ENCODE peak calls at places on chromosomes 7 and 10, in six cellular contexts. One of them, this sample, is unnamed.

GRCh38 chr7:74479961-74480829 is 26.5 kb downstream of the GTF2IRD1 start:
- DNase-seq in activated CD8-positive, alpha-beta memory T cell treated with anti-CD3 and anti-CD28 coated beads, Interleukin-2, amount 10 ng/mL, durations not matched to agents 7 days and 5 days: no peak
- DNase-seq in RWPE1: peak
- DNase-seq in T-helper 2 cell: no peak
- DNase-seq in SJSA1: no peak
- DNase-seq in nucleus accumbens: peak
- DNase-seq in this sample: no peak

GRCh38 chr7:44077681-44078091 is 4.6 kb downstream of the POLM start:
- DNase-seq in activated CD8-positive, alpha-beta memory T cell treated with anti-CD3 and anti-CD28 coated beads, Interleukin-2, amount 10 ng/mL, durations not matched to agents 7 days and 5 days: no peak
- DNase-seq in T-helper 2 cell: no peak
- DNase-seq in RWPE1: no peak
- DNase-seq in nucleus accumbens: no peak
- DNase-seq in SJSA1: no peak
- DNase-seq in this sample: no peak

GRCh38 chr7:156984209-156984891 is 26.1 kb downstream of the MNX1 start:
- DNase-seq in T-helper 2 cell: no peak
- DNase-seq in SJSA1: no peak
- DNase-seq in nucleus accumbens: no peak
- DNase-seq in RWPE1: no peak
- DNase-seq in activated CD8-positive, alpha-beta memory T cell treated with anti-CD3 and anti-CD28 coated beads, Interleukin-2, amount 10 ng/mL, durations not matched to agents 7 days and 5 days: no peak
- DNase-seq in this sample: no peak

GRCh38 chr7:21948364-21948763 is 2.7 kb upstream of the CDCA7L start:
- DNase-seq in SJSA1: no peak
- DNase-seq in nucleus accumbens: no peak
- DNase-seq in RWPE1: no peak
- DNase-seq in T-helper 2 cell: no peak
- DNase-seq in activated CD8-positive, alpha-beta memory T cell treated with anti-CD3 and anti-CD28 coated beads, Interleukin-2, amount 10 ng/mL, durations not matched to agents 7 days and 5 days: no peak
- DNase-seq in this sample: no peak

GRCh38 chr7:43553999-43554398 is 28.9 kb upstream of the STK17A start:
- DNase-seq in activated CD8-positive, alpha-beta memory T cell treated with anti-CD3 and anti-CD28 coated beads, Interleukin-2, amount 10 ng/mL, durations not matched to agents 7 days and 5 days: no peak
- DNase-seq in SJSA1: no peak
- DNase-seq in nucleus accumbens: no peak
- DNase-seq in RWPE1: peak
- DNase-seq in T-helper 2 cell: no peak
- DNase-seq in this sample: no peak

GRCh38 chr7:151796091-151796870 is 80.6 kb downstream of the PRKAG2 start:
- DNase-seq in T-helper 2 cell: no peak
- DNase-seq in activated CD8-positive, alpha-beta memory T cell treated with anti-CD3 and anti-CD28 coated beads, Interleukin-2, amount 10 ng/mL, durations not matched to agents 7 days and 5 days: no peak
- DNase-seq in nucleus accumbens: no peak
- DNase-seq in SJSA1: peak
- DNase-seq in RWPE1: peak
- DNase-seq in this sample: peak

GRCh38 chr10:100607439-100607838 is 71.7 kb downstream of the HIF1AN start:
- DNase-seq in RWPE1: no peak
- DNase-seq in activated CD8-positive, alpha-beta memory T cell treated with anti-CD3 and anti-CD28 coated beads, Interleukin-2, amount 10 ng/mL, durations not matched to agents 7 days and 5 days: peak
- DNase-seq in nucleus accumbens: no peak
- DNase-seq in T-helper 2 cell: no peak
- DNase-seq in SJSA1: no peak
- DNase-seq in this sample: no peak

GRCh38 chr7:152108359-152108758 is 82.9 kb downstream of the GALNT11 start:
- DNase-seq in nucleus accumbens: no peak
- DNase-seq in T-helper 2 cell: no peak
- DNase-seq in RWPE1: peak
- DNase-seq in activated CD8-positive, alpha-beta memory T cell treated with anti-CD3 and anti-CD28 coated beads, Interleukin-2, amount 10 ng/mL, durations not matched to agents 7 days and 5 days: no peak
- DNase-seq in SJSA1: no peak
- DNase-seq in this sample: no peak

GRCh38 chr7:133934262-133934973 is 192.7 kb upstream of the LRGUK start:
- DNase-seq in activated CD8-positive, alpha-beta memory T cell treated with anti-CD3 and anti-CD28 coated beads, Interleukin-2, amount 10 ng/mL, durations not matched to agents 7 days and 5 days: no peak
- DNase-seq in SJSA1: no peak
- DNase-seq in T-helper 2 cell: no peak
- DNase-seq in RWPE1: no peak
- DNase-seq in nucleus accumbens: no peak
- DNase-seq in this sample: no peak

GRCh38 chr7:1693419-1693990 is 23.4 kb downstream of the ELFN1 start:
- DNase-seq in nucleus accumbens: peak
- DNase-seq in T-helper 2 cell: no peak
- DNase-seq in activated CD8-positive, alpha-beta memory T cell treated with anti-CD3 and anti-CD28 coated beads, Interleukin-2, amount 10 ng/mL, durations not matched to agents 7 days and 5 days: peak
- DNase-seq in RWPE1: no peak
- DNase-seq in SJSA1: peak
- DNase-seq in this sample: no peak

GRCh38 chr10:89283174-89283987 is 18.5 kb upstream of the IFIT2 start:
- DNase-seq in activated CD8-positive, alpha-beta memory T cell treated with anti-CD3 and anti-CD28 coated beads, Interleukin-2, amount 10 ng/mL, durations not matched to agents 7 days and 5 days: no peak
- DNase-seq in RWPE1: no peak
- DNase-seq in SJSA1: no peak
- DNase-seq in T-helper 2 cell: no peak
- DNase-seq in nucleus accumbens: no peak
- DNase-seq in this sample: no peak

GRCh38 chr10:63431962-63432797 is 33.6 kb downstream of the JMJD1C start:
- DNase-seq in T-helper 2 cell: no peak
- DNase-seq in nucleus accumbens: no peak
- DNase-seq in activated CD8-positive, alpha-beta memory T cell treated with anti-CD3 and anti-CD28 coated beads, Interleukin-2, amount 10 ng/mL, durations not matched to agents 7 days and 5 days: no peak
- DNase-seq in SJSA1: no peak
- DNase-seq in RWPE1: peak
- DNase-seq in this sample: no peak

GRCh38 chr7:74269757-74270277 is 15.6 kb upstream of the RFC2 start:
- DNase-seq in RWPE1: peak
- DNase-seq in SJSA1: peak
- DNase-seq in nucleus accumbens: peak
- DNase-seq in activated CD8-positive, alpha-beta memory T cell treated with anti-CD3 and anti-CD28 coated beads, Interleukin-2, amount 10 ng/mL, durations not matched to agents 7 days and 5 days: peak
- DNase-seq in T-helper 2 cell: peak
- DNase-seq in this sample: peak

GRCh38 chr7:40726559-40726958 is 591.8 kb downstream of the SUGCT start:
- DNase-seq in nucleus accumbens: no peak
- DNase-seq in SJSA1: no peak
- DNase-seq in RWPE1: no peak
- DNase-seq in T-helper 2 cell: no peak
- DNase-seq in activated CD8-positive, alpha-beta memory T cell treated with anti-CD3 and anti-CD28 coated beads, Interleukin-2, amount 10 ng/mL, durations not matched to agents 7 days and 5 days: no peak
- DNase-seq in this sample: no peak

GRCh38 chr7:156073366-156074052 is 261.2 kb upstream of the SHH start:
- DNase-seq in SJSA1: no peak
- DNase-seq in nucleus accumbens: no peak
- DNase-seq in RWPE1: no peak
- DNase-seq in T-helper 2 cell: no peak
- DNase-seq in activated CD8-positive, alpha-beta memory T cell treated with anti-CD3 and anti-CD28 coated beads, Interleukin-2, amount 10 ng/mL, durations not matched to agents 7 days and 5 days: no peak
- DNase-seq in this sample: no peak

GRCh38 chr10:42933454-42934340 is 143.2 kb upstream of the RET start:
- DNase-seq in activated CD8-positive, alpha-beta memory T cell treated with anti-CD3 and anti-CD28 coated beads, Interleukin-2, amount 10 ng/mL, durations not matched to agents 7 days and 5 days: peak
- DNase-seq in RWPE1: peak
- DNase-seq in T-helper 2 cell: no peak
- DNase-seq in nucleus accumbens: no peak
- DNase-seq in SJSA1: peak
- DNase-seq in this sample: no peak

GRCh38 chr7:25149844-25150243 is 24.8 kb upstream of the CYCS start:
- DNase-seq in SJSA1: no peak
- DNase-seq in nucleus accumbens: no peak
- DNase-seq in T-helper 2 cell: no peak
- DNase-seq in RWPE1: no peak
- DNase-seq in activated CD8-positive, alpha-beta memory T cell treated with anti-CD3 and anti-CD28 coated beads, Interleukin-2, amount 10 ng/mL, durations not matched to agents 7 days and 5 days: no peak
- DNase-seq in this sample: no peak